ENCODE peak calls at places on chromosomes 3 and 15, in five cellular contexts. O is GM12878, W is HepG2, I is H1, Y is K562. C is an unnamed sample.
A peak's percentile ranks its signal among the peaks of the same experiment; 100 is the strongest.

GRCh38 chr3:49278548-49278947 is 1.5 kb upstream of the C3orf62 start:
- DNase-seq in O (no peak), W (no peak), I (no peak), Y (no peak), C (no peak)

GRCh38 chr15:56752986-56753385 is 19.7 kb upstream of the ZNF280D start:
- DNase-seq in O (no peak), W (no peak), I (no peak), Y (no peak), C (no peak)

GRCh38 chr15:45993072-45993471 is 358.2 kb downstream of the SQOR start:
- DNase-seq in O (no peak), W (no peak), I (no peak), Y (no peak), C (no peak)

GRCh38 chr3:149400645-149401044 is 23.2 kb upstream of the TM4SF1 start:
- DNase-seq in O (no peak), W (no peak), I (no peak), Y (no peak), C (no peak)

GRCh38 chr15:75452364-75452967 is 976 bp upstream of the SIN3A start:
- DNase-seq in O (peak; percentile 57), W (peak; percentile 64), I (peak; percentile 76), Y (no peak), C (peak; percentile 62)

GRCh38 chr3:193819117-193819978 is 226.3 kb downstream of the OPA1 start:
- DNase-seq in O (no peak), W (no peak), I (no peak), Y (no peak), C (no peak)

GRCh38 chr15:70647396-70647795 is 116.0 kb downstream of the UACA start:
- DNase-seq in O (no peak), W (no peak), I (no peak), Y (no peak), C (no peak)

GRCh38 chr3:16329036-16329791 is 64.2 kb downstream of the OXNAD1 start:
- DNase-seq in O (no peak), W (no peak), I (no peak), Y (no peak), C (no peak)

GRCh38 chr3:31729082-31729481 is 196.4 kb downstream of the STT3B start:
- DNase-seq in O (no peak), W (no peak), I (no peak), Y (no peak), C (no peak)

GRCh38 chr3:48406443-48407431 is 23.1 kb downstream of the PLXNB1 start:
- DNase-seq in O (no peak), W (no peak), I (no peak), Y (no peak), C (no peak)

GRCh38 chr3:54999159-54999558 is 71.3 kb upstream of the LRTM1 start:
- DNase-seq in O (no peak), W (peak; percentile 2), I (no peak), Y (peak; percentile 9), C (no peak)

GRCh38 chr3:128541246-128541645 is 48.2 kb upstream of the GATA2 start:
- DNase-seq in O (no peak), W (no peak), I (no peak), Y (no peak), C (no peak)

GRCh38 chr3:151863611-151864010 is 9.8 kb upstream of the SUCNR1 start:
- DNase-seq in O (no peak), W (no peak), I (no peak), Y (no peak), C (no peak)

GRCh38 chr3:49013738-49014660 is 4.4 kb downstream of the DALRD3 start:
- DNase-seq in O (no peak), W (peak; percentile 59), I (peak; percentile 86), Y (no peak), C (no peak)

GRCh38 chr15:83992356-83993031 is 243.1 kb upstream of the GOLGA6L4 start:
- DNase-seq in O (peak; percentile 60), W (no peak), I (no peak), Y (no peak), C (no peak)

GRCh38 chr3:52244061-52244628 is 1.4 kb upstream of the PPM1M start:
- DNase-seq in O (peak; percentile 85), W (no peak), I (no peak), Y (no peak), C (no peak)

GRCh38 chr3:62289922-62290321 is 83.4 kb downstream of the FEZF2 start:
- DNase-seq in O (no peak), W (no peak), I (no peak), Y (no peak), C (no peak)

GRCh38 chr3:63193647-63194046 is 84.5 kb upstream of the SYNPR start:
- DNase-seq in O (no peak), W (peak; percentile 6), I (no peak), Y (no peak), C (peak; percentile 3)

GRCh38 chr3:120420855-120421570 is 29.8 kb downstream of the FSTL1 start:
- DNase-seq in O (no peak), W (no peak), I (no peak), Y (no peak), C (no peak)

GRCh38 chr3:104385421-104385820 is 981.3 kb upstream of the ALCAM start:
- DNase-seq in O (no peak), W (no peak), I (no peak), Y (no peak), C (no peak)

GRCh38 chr15:52518972-52519371 is 9.7 kb downstream of the MYO5A start:
- DNase-seq in O (no peak), W (no peak), I (no peak), Y (no peak), C (no peak)

GRCh38 chr3:151146071-151146730 is 56.8 kb downstream of the GPR171 start:
- DNase-seq in O (peak; percentile 25), W (peak; percentile 75), I (peak; percentile 78), Y (peak; percentile 46), C (peak; percentile 71)

GRCh38 chr15:41284425-41285177 is 47.8 kb downstream of the OIP5 start:
- DNase-seq in O (no peak), W (peak; percentile 32), I (no peak), Y (no peak), C (no peak)

GRCh38 chr3:56725175-56725574 is 42.1 kb upstream of the TASOR start:
- DNase-seq in O (peak; percentile 87), W (no peak), I (no peak), Y (no peak), C (no peak)

GRCh38 chr3:11845661-11846060 is 1.0 kb downstream of the TAMM41 start:
- DNase-seq in O (no peak), W (no peak), I (no peak), Y (no peak), C (no peak)

GRCh38 chr15:87207251-87207650 is 1049.3 kb downstream of the NTRK3 start:
- DNase-seq in O (no peak), W (no peak), I (no peak), Y (no peak), C (no peak)

GRCh38 chr15:85706779-85707518 is 87.8 kb downstream of the KLHL25 start:
- DNase-seq in O (peak; percentile 90), W (no peak), I (no peak), Y (no peak), C (no peak)

GRCh38 chr3:146594843-146595482 is 10.2 kb downstream of the PLSCR5 start:
- DNase-seq in O (no peak), W (peak; percentile 12), I (no peak), Y (no peak), C (peak; percentile 16)

GRCh38 chr3:146593776-146594175 is 11.4 kb downstream of the PLSCR5 start:
- DNase-seq in O (no peak), W (no peak), I (no peak), Y (no peak), C (no peak)

GRCh38 chr3:146590521-146590920 is 14.6 kb downstream of the PLSCR5 start:
- DNase-seq in O (no peak), W (no peak), I (no peak), Y (no peak), C (no peak)

GRCh38 chr3:146585156-146585555 is 20.0 kb downstream of the PLSCR5 start:
- DNase-seq in O (no peak), W (no peak), I (no peak), Y (no peak), C (no peak)

DNA sequence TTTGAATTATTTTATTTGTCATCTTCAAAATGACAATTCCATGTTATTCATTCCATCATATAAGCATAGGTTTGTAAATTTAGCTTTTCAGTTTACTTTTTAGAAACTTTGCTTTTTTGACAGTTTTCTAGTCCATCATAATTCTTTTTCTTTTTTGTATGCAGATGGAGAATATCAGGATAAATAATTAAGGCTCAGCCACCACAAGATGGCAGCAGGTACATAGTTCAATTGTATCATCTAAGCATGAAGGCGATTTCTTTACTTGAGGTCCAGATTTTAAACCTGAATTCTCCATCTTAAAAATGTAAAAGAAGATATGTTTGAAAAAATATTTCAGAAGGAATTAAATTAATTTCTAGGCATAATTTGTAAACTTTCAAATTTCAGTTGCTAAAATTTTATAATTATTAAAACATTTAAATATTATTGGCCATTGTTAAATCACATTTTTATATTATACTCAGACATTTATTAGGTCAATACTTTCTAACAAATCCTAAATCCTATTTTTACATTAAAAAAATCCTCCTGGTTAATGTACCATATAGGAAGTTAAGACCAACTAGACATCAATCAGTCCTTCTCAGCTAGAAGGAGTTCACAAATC is 15.1 kb downstream of the PLSCR5 start:
- DNase-seq in O (no peak), W (peak; percentile 52), I (no peak), Y (peak; percentile 13), C (peak; percentile 27)
- TF ChIP-seq CEBPB in O (no peak), W (no peak), I (no peak), Y (no peak), C (no peak)

GRCh38 chr3:38153986-38154608 is 11.2 kb upstream of the OXSR1 start:
- DNase-seq in O (no peak), W (no peak), I (no peak), Y (no peak), C (no peak)
- TF ChIP-seq SP1 in O (no peak), W (no peak), I (no peak), Y (no peak), C (peak; percentile 24)

GRCh38 chr3:69665026-69665739 is 74.1 kb upstream of the MITF start:
- DNase-seq in O (no peak), W (no peak), I (no peak), Y (no peak), C (no peak)

GRCh38 chr3:69671082-69671952 is 67.9 kb upstream of the MITF start:
- DNase-seq in O (no peak), W (peak; percentile 8), I (no peak), Y (peak; percentile 22), C (peak; percentile 15)

DNA sequence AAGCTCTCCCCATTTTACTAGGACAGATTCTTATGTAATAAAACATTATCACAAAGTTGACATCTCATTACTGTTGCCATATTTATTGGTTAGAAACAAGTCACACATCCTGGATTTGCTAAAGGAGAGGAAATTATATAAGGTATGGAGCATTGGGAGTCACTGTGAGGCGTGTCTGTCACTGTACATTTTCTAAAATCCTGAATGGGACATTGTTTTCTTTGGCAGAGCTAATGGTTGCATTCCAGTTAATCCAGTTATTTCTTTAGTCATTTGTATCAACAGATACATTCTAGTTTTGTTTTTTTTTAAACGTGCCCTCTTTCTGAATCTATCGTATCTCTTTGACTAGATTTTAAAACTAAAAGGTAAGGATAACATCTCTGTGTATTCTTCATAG is 70.2 kb upstream of the MITF start:
- DNase-seq in O (no peak), W (no peak), I (no peak), Y (no peak), C (no peak)
- TF ChIP-seq RAD21 in O (no peak), W (no peak), I (no peak), Y (no peak), C (no peak)

DNA sequence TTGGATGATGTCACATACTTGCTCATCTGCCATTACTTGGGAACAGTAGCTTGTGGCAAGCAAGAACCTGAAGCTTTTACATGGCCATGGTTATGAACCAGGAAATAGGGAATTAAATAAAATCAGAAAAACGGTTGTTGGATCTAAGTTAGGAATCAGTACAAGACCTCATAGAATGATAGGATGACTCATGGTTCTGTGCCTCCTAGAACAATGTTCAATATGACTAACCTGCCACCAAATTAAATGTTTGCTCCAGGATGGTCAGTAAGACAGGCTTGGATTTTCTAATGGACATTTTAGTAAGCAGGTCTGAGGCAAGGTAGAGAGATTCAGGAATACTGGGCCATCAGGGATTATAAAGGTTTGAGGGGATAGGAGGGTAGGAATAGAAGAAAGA is 218.9 kb downstream of the PLOD2 start:
- DNase-seq in O (no peak), W (no peak), I (no peak), Y (no peak), C (no peak)
- TF ChIP-seq CEBPB in O (no peak), W (no peak), I (no peak), Y (no peak), C (no peak)